ENCODE peak calls at places on chromosomes 5 and 9, in four cellular contexts. One of them, this sample, is unnamed.

GRCh38 chr5:669111-669841 is 23.9 kb downstream of the TPPP start:
- DNase-seq in CD8-positive, alpha-beta memory T cell: no peak
- DNase-seq in CD4-positive, alpha-beta memory T cell: peak; percentile 37
- DNase-seq in cardiac muscle cell: peak; percentile 57
- DNase-seq in this sample: peak; percentile 91

GRCh38 chr5:145539201-145539600 is 295.9 kb downstream of the PRELID2 start:
- DNase-seq in CD8-positive, alpha-beta memory T cell: no peak
- DNase-seq in CD4-positive, alpha-beta memory T cell: no peak
- DNase-seq in cardiac muscle cell: no peak
- DNase-seq in this sample: no peak

GRCh38 chr9:77751341-77752091 is 103.4 kb upstream of the GNA14 start:
- DNase-seq in CD8-positive, alpha-beta memory T cell: no peak
- DNase-seq in CD4-positive, alpha-beta memory T cell: no peak
- DNase-seq in cardiac muscle cell: peak; percentile 65
- DNase-seq in this sample: no peak

GRCh38 chr9:16563446-16563845 is 307.0 kb downstream of the BNC2 start:
- DNase-seq in CD8-positive, alpha-beta memory T cell: no peak
- DNase-seq in CD4-positive, alpha-beta memory T cell: no peak
- DNase-seq in cardiac muscle cell: no peak
- DNase-seq in this sample: no peak

GRCh38 chr9:7173139-7173538 is 415.4 kb downstream of the KDM4C start:
- DNase-seq in CD8-positive, alpha-beta memory T cell: no peak
- DNase-seq in CD4-positive, alpha-beta memory T cell: no peak
- DNase-seq in cardiac muscle cell: no peak
- DNase-seq in this sample: no peak

GRCh38 chr5:113682497-113683136 is 169.1 kb downstream of the YTHDC2 start:
- DNase-seq in CD8-positive, alpha-beta memory T cell: no peak
- DNase-seq in CD4-positive, alpha-beta memory T cell: no peak
- DNase-seq in cardiac muscle cell: no peak
- DNase-seq in this sample: no peak

GRCh38 chr9:39588056-39588814 is 232.8 kb downstream of the SPATA31A1 start:
- DNase-seq in CD8-positive, alpha-beta memory T cell: no peak
- DNase-seq in CD4-positive, alpha-beta memory T cell: no peak
- DNase-seq in cardiac muscle cell: no peak
- DNase-seq in this sample: peak; percentile 17

GRCh38 chr5:371811-372555 is 50.5 kb downstream of the AHRR start:
- DNase-seq in CD8-positive, alpha-beta memory T cell: no peak
- DNase-seq in CD4-positive, alpha-beta memory T cell: no peak
- DNase-seq in cardiac muscle cell: no peak
- DNase-seq in this sample: no peak

GRCh38 chr5:17289681-17290619 is 72.5 kb downstream of the BASP1 start:
- DNase-seq in CD8-positive, alpha-beta memory T cell: no peak
- DNase-seq in CD4-positive, alpha-beta memory T cell: no peak
- DNase-seq in cardiac muscle cell: peak; percentile 18
- DNase-seq in this sample: no peak

GRCh38 chr5:176768174-176768970 is 42.0 kb upstream of the UNC5A start:
- DNase-seq in CD8-positive, alpha-beta memory T cell: no peak
- DNase-seq in CD4-positive, alpha-beta memory T cell: no peak
- DNase-seq in cardiac muscle cell: no peak
- DNase-seq in this sample: no peak

GRCh38 chr5:65482727-65483473 is 1.2 kb upstream of the ADAMTS6 start:
- DNase-seq in CD8-positive, alpha-beta memory T cell: peak; percentile 26
- DNase-seq in CD4-positive, alpha-beta memory T cell: peak; percentile 45
- DNase-seq in cardiac muscle cell: peak; percentile 40
- DNase-seq in this sample: no peak

GRCh38 chr5:177484902-177485549 is 11.6 kb upstream of the DBN1 start:
- DNase-seq in CD8-positive, alpha-beta memory T cell: no peak
- DNase-seq in CD4-positive, alpha-beta memory T cell: no peak
- DNase-seq in cardiac muscle cell: no peak
- DNase-seq in this sample: no peak

GRCh38 chr5:135505973-135506372 is 29.8 kb downstream of the NEUROG1 start:
- DNase-seq in CD8-positive, alpha-beta memory T cell: no peak
- DNase-seq in CD4-positive, alpha-beta memory T cell: no peak
- DNase-seq in cardiac muscle cell: no peak
- DNase-seq in this sample: no peak

GRCh38 chr9:106745457-106745856 is 117.5 kb upstream of the ZNF462 start:
- DNase-seq in CD8-positive, alpha-beta memory T cell: no peak
- DNase-seq in CD4-positive, alpha-beta memory T cell: no peak
- DNase-seq in cardiac muscle cell: no peak
- DNase-seq in this sample: no peak

GRCh38 chr9:97076238-97076637 is 37.3 kb upstream of the CTSV start:
- DNase-seq in CD8-positive, alpha-beta memory T cell: no peak
- DNase-seq in CD4-positive, alpha-beta memory T cell: no peak
- DNase-seq in cardiac muscle cell: no peak
- DNase-seq in this sample: no peak

GRCh38 chr9:73269430-73270101 is 117.9 kb downstream of the ANXA1 start:
- DNase-seq in CD8-positive, alpha-beta memory T cell: no peak
- DNase-seq in CD4-positive, alpha-beta memory T cell: no peak
- DNase-seq in cardiac muscle cell: peak; percentile 60
- DNase-seq in this sample: no peak

GRCh38 chr5:180494510-180495181 is 467 bp downstream of the CNOT6 start:
- DNase-seq in CD8-positive, alpha-beta memory T cell: peak; percentile 64
- DNase-seq in CD4-positive, alpha-beta memory T cell: peak; percentile 65
- DNase-seq in cardiac muscle cell: peak; percentile 68
- DNase-seq in this sample: peak; percentile 47

GRCh38 chr5:147733075-147733474 is 49.5 kb downstream of the JAKMIP2 start:
- DNase-seq in CD8-positive, alpha-beta memory T cell: no peak
- DNase-seq in CD4-positive, alpha-beta memory T cell: no peak
- DNase-seq in cardiac muscle cell: no peak
- DNase-seq in this sample: no peak

GRCh38 chr9:13131396-13131795 is 148.1 kb downstream of the MPDZ start:
- DNase-seq in CD8-positive, alpha-beta memory T cell: no peak
- DNase-seq in CD4-positive, alpha-beta memory T cell: no peak
- DNase-seq in cardiac muscle cell: no peak
- DNase-seq in this sample: no peak

GRCh38 chr9:116096853-116097252 is 56.7 kb upstream of the PAPPA start:
- DNase-seq in CD8-positive, alpha-beta memory T cell: no peak
- DNase-seq in CD4-positive, alpha-beta memory T cell: no peak
- DNase-seq in cardiac muscle cell: no peak
- DNase-seq in this sample: no peak

DNA sequence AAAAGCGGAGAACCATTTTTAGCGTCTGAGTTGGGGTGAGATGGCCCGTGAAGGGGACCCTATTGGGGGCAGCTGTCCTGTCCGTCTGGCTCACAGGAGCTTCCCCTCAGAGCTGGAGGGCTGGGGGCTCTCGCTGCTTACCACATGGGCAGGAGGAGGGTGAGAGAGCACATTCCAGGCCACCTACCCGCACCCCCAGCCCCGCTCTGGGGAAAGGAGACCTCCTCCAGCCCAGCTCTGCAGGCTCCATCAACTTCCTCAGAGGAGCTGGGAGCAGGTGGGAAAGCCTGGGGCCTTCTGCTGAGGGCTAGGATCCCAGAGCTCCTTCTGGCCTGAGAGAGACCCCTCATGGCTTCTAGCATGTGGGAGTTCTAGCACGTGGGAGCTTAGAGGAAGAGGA is 27.1 kb upstream of the SPTLC1 start:
- DNase-seq in CD8-positive, alpha-beta memory T cell: no peak
- DNase-seq in CD4-positive, alpha-beta memory T cell: no peak
- DNase-seq in cardiac muscle cell: no peak
- DNase-seq in this sample: no peak
- H3K27ac ChIP-seq in CD8-positive, alpha-beta memory T cell: no peak overlapping the region
- H3K27ac ChIP-seq in CD4-positive, alpha-beta memory T cell: no peak overlapping the region
- H3K27ac ChIP-seq in cardiac muscle cell: no peak overlapping the region
- H3K27ac ChIP-seq in this sample: no peak overlapping the region

DNA sequence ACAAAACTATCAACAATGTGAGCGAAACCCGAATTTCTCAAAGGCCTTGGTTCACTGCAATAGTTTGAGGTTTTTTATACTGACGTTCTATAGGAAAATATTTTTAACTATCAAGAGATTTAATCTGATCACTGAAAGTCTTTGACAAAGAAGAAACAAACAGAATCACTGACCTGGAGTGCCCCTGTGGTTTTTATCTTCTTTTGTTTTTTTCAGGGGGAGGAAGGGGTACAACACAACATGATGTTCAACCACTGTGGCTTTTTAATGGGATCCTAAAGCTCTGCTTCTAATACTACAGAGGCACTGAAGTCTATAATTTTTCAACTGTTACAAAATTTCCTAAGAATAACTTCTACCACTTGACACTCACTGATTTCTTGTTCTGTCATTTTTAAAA is 185.9 kb downstream of the AP3B1 start:
- DNase-seq in CD8-positive, alpha-beta memory T cell: no peak
- DNase-seq in CD4-positive, alpha-beta memory T cell: no peak
- DNase-seq in cardiac muscle cell: no peak
- DNase-seq in this sample: no peak
- H3K27ac ChIP-seq in CD8-positive, alpha-beta memory T cell: no peak overlapping the region
- H3K27ac ChIP-seq in CD4-positive, alpha-beta memory T cell: no peak overlapping the region
- H3K27ac ChIP-seq in cardiac muscle cell: no peak overlapping the region
- H3K27ac ChIP-seq in this sample: no peak overlapping the region

GRCh38 chr5:31661257-31661656 is 22.3 kb downstream of the PDZD2 start:
- DNase-seq in CD8-positive, alpha-beta memory T cell: no peak
- DNase-seq in CD4-positive, alpha-beta memory T cell: no peak
- DNase-seq in cardiac muscle cell: no peak
- DNase-seq in this sample: no peak

GRCh38 chr5:31651241-31651640 is 12.3 kb downstream of the PDZD2 start:
- DNase-seq in CD8-positive, alpha-beta memory T cell: no peak
- DNase-seq in CD4-positive, alpha-beta memory T cell: no peak
- DNase-seq in cardiac muscle cell: no peak
- DNase-seq in this sample: no peak

GRCh38 chr5:31657315-31657714 is 18.4 kb downstream of the PDZD2 start:
- DNase-seq in CD8-positive, alpha-beta memory T cell: no peak
- DNase-seq in CD4-positive, alpha-beta memory T cell: no peak
- DNase-seq in cardiac muscle cell: no peak
- DNase-seq in this sample: no peak

GRCh38 chr5:31655491-31655890 is 16.6 kb downstream of the PDZD2 start:
- DNase-seq in CD8-positive, alpha-beta memory T cell: no peak
- DNase-seq in CD4-positive, alpha-beta memory T cell: no peak
- DNase-seq in cardiac muscle cell: no peak
- DNase-seq in this sample: no peak

GRCh38 chr5:31656806-31657205 is 17.9 kb downstream of the PDZD2 start:
- DNase-seq in CD8-positive, alpha-beta memory T cell: no peak
- DNase-seq in CD4-positive, alpha-beta memory T cell: no peak
- DNase-seq in cardiac muscle cell: no peak
- DNase-seq in this sample: no peak
- H3K27ac ChIP-seq in CD8-positive, alpha-beta memory T cell: no peak overlapping the region
- H3K27ac ChIP-seq in CD4-positive, alpha-beta memory T cell: no peak overlapping the region
- H3K27ac ChIP-seq in cardiac muscle cell: no peak overlapping the region
- H3K27ac ChIP-seq in this sample: no peak overlapping the region

GRCh38 chr9:134644715-134645606 is 3.4 kb downstream of the COL5A1 start:
- DNase-seq in CD8-positive, alpha-beta memory T cell: no peak
- DNase-seq in CD4-positive, alpha-beta memory T cell: no peak
- DNase-seq in cardiac muscle cell: no peak
- DNase-seq in this sample: peak; percentile 27
- H3K27ac ChIP-seq in CD8-positive, alpha-beta memory T cell: no peak overlapping the region
- H3K27ac ChIP-seq in CD4-positive, alpha-beta memory T cell: no peak overlapping the region
- H3K27ac ChIP-seq in cardiac muscle cell: no peak overlapping the region
- H3K27ac ChIP-seq in this sample: no peak overlapping the region

DNA sequence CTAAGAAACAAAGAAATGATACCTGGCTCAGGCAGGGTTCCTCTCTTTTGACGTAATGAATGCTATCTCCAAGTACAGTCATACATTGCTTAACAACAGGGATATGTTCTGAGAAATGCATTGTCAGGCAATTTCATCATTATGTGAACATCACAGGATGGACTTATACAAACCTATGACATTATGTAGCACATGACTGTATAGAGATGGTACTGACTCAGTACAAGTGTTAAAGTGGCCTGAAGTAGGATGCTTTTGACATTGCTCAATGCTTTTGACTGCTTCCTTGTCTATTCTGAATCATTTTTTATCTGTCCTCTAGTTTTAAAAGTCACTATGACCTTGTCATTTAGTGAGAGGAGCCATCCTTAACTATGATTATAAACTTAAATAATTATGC is 147.6 kb downstream of the NR2F1-AS1 start:
- DNase-seq in CD8-positive, alpha-beta memory T cell: no peak
- DNase-seq in CD4-positive, alpha-beta memory T cell: no peak
- DNase-seq in cardiac muscle cell: no peak
- DNase-seq in this sample: no peak
- H3K27ac ChIP-seq in CD8-positive, alpha-beta memory T cell: no peak overlapping the region
- H3K27ac ChIP-seq in CD4-positive, alpha-beta memory T cell: no peak overlapping the region
- H3K27ac ChIP-seq in cardiac muscle cell: no peak overlapping the region
- H3K27ac ChIP-seq in this sample: no peak overlapping the region

GRCh38 chr9:98220911-98221310 is 28.5 kb upstream of the CORO2A start:
- DNase-seq in CD8-positive, alpha-beta memory T cell: no peak
- DNase-seq in CD4-positive, alpha-beta memory T cell: no peak
- DNase-seq in cardiac muscle cell: no peak
- DNase-seq in this sample: no peak

GRCh38 chr9:98226516-98226915 is 28.9 kb downstream of the TBC1D2 start:
- DNase-seq in CD8-positive, alpha-beta memory T cell: no peak
- DNase-seq in CD4-positive, alpha-beta memory T cell: no peak
- DNase-seq in cardiac muscle cell: no peak
- DNase-seq in this sample: no peak

GRCh38 chr9:98219794-98220370 is 27.4 kb upstream of the CORO2A start:
- DNase-seq in CD8-positive, alpha-beta memory T cell: no peak
- DNase-seq in CD4-positive, alpha-beta memory T cell: no peak
- DNase-seq in cardiac muscle cell: no peak
- DNase-seq in this sample: no peak

GRCh38 chr9:98225015-98225442 is 30.4 kb downstream of the TBC1D2 start:
- DNase-seq in CD8-positive, alpha-beta memory T cell: no peak
- DNase-seq in CD4-positive, alpha-beta memory T cell: no peak
- DNase-seq in cardiac muscle cell: no peak
- DNase-seq in this sample: no peak

GRCh38 chr9:98222885-98223640 is 30.6 kb upstream of the CORO2A start:
- DNase-seq in CD8-positive, alpha-beta memory T cell: no peak
- DNase-seq in CD4-positive, alpha-beta memory T cell: no peak
- DNase-seq in cardiac muscle cell: no peak
- DNase-seq in this sample: no peak
- H3K27ac ChIP-seq in CD8-positive, alpha-beta memory T cell: no peak overlapping the region
- H3K27ac ChIP-seq in CD4-positive, alpha-beta memory T cell: no peak overlapping the region
- H3K27ac ChIP-seq in cardiac muscle cell: no peak overlapping the region
- H3K27ac ChIP-seq in this sample: no peak overlapping the region

DNA sequence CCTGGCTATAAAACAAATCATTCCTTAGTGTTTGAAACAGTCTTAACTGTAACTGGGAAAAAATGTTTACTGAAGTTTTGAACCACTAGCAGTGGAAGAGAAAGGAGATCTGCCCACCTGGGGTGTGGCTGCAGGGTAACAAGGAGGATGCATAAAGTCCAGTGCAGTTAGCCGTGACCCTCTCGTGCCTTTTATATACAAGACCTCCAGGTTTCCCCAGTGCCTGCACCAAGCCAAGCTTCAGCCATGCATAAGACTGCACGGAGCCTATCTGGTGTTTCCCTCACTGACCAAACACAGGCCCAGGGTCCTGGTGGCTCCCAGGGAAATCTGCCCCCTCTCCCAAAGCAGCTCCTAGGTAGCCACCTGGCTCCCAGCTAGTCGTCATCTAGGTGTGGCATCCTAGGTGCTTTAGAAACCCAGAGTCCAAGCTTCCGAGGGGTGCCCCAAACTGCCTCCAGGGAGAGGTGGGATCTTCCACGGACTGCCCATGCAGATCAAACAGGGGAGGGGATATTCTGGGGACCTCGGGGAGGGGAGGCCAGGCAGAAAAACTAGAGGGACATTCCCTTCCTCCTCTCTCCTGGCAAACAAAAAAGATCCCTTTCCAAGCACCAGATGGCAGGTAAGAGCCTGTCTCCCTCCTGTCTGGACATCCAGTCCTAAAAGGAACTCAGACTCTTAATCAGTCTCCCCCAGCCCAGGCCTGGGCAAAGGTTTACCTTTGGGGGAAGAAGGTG is 2.7 kb downstream of the SHB start:
- DNase-seq in CD8-positive, alpha-beta memory T cell: no peak
- DNase-seq in CD4-positive, alpha-beta memory T cell: no peak
- DNase-seq in cardiac muscle cell: no peak
- DNase-seq in this sample: no peak
- H3K27ac ChIP-seq in CD8-positive, alpha-beta memory T cell: no peak overlapping the region
- H3K27ac ChIP-seq in CD4-positive, alpha-beta memory T cell: no peak overlapping the region
- H3K27ac ChIP-seq in cardiac muscle cell: no peak overlapping the region
- H3K27ac ChIP-seq in this sample: peak overlapping the region; percentile 98

This sample was measured in substantia nigra.